ENCODE peak calls at places on chromosomes 3 and 15, in four cellular contexts. E, U, M and W are unnamed samples.
A peak's percentile ranks its signal among the peaks of the same experiment; 100 is the strongest.

GRCh38 chr15:72236381-72237285 is 5.6 kb upstream of the PKM start:
- DNase-seq in E (no peak), U (no peak), M (no peak), W (peak; percentile 65)

GRCh38 chr15:63381301-63382192 is at the start of gene CA12:
- DNase-seq in E (no peak), U (peak; percentile 43), M (no peak), W (peak; percentile 33)

GRCh38 chr15:92949604-92950249 is 49.6 kb downstream of the CHD2 start:
- DNase-seq in E (no peak), U (no peak), M (no peak), W (no peak)

GRCh38 chr15:100276519-100276918 is 65.3 kb downstream of the ADAMTS17 start:
- DNase-seq in E (no peak), U (no peak), M (no peak), W (no peak)

GRCh38 chr15:94780108-94780507 is 548.7 kb downstream of the MCTP2 start:
- DNase-seq in E (no peak), U (no peak), M (no peak), W (no peak)

GRCh38 chr3:171327441-171328174 is 132.6 kb downstream of the TNIK start:
- DNase-seq in E (no peak), U (no peak), M (no peak), W (no peak)

GRCh38 chr3:197527569-197527968 is 28.2 kb downstream of the BDH1 start:
- DNase-seq in E (no peak), U (no peak), M (no peak), W (no peak)

GRCh38 chr3:49358884-49359225 is 702 bp upstream of the GPX1 start:
- DNase-seq in E (no peak), U (no peak), M (no peak), W (no peak)

GRCh38 chr15:72994778-72995177 is 57.5 kb upstream of the NEO1 start:
- DNase-seq in E (no peak), U (peak; percentile 93), M (no peak), W (peak; percentile 44)

GRCh38 chr3:194871864-194872668 is 186.4 kb downstream of the FAM43A start:
- DNase-seq in E (no peak), U (no peak), M (no peak), W (peak; percentile 86)

GRCh38 chr15:63703641-63704040 is 106.5 kb downstream of the FBXL22 start:
- DNase-seq in E (no peak), U (no peak), M (no peak), W (no peak)

GRCh38 chr3:123831420-123831819 is 52.7 kb downstream of the MYLK start:
- DNase-seq in E (no peak), U (no peak), M (no peak), W (no peak)

GRCh38 chr15:80404719-80405553 is 754 bp downstream of the ARNT2 start:
- DNase-seq in E (peak; percentile 59), U (no peak), M (peak; percentile 69), W (peak; percentile 86)

GRCh38 chr3:194134231-194134756 is 1.7 kb upstream of the HES1 start:
- DNase-seq in E (peak; percentile 89), U (peak; percentile 62), M (peak; percentile 71), W (peak; percentile 36)

GRCh38 chr3:46132565-46132964 is 75.5 kb downstream of the CCR1 start:
- DNase-seq in E (no peak), U (no peak), M (no peak), W (no peak)

GRCh38 chr3:168545591-168545990 is 449.9 kb upstream of the GOLIM4 start:
- DNase-seq in E (no peak), U (no peak), M (peak; percentile 1), W (no peak)

GRCh38 chr3:152257246-152258074 is 11.3 kb upstream of the MBNL1 start:
- DNase-seq in E (no peak), U (no peak), M (no peak), W (no peak)

GRCh38 chr3:11371758-11372157 is 99.6 kb downstream of the ATG7 start:
- DNase-seq in E (no peak), U (peak; percentile 50), M (no peak), W (peak; percentile 48)

GRCh38 chr3:24047513-24047912 is 102.4 kb downstream of the NR1D2 start:
- DNase-seq in E (no peak), U (no peak), M (no peak), W (no peak)

GRCh38 chr3:66800941-66801545 is 197.1 kb upstream of the KBTBD8 start:
- DNase-seq in E (no peak), U (no peak), M (no peak), W (no peak)

GRCh38 chr15:85704021-85704420 is 90.7 kb downstream of the KLHL25 start:
- DNase-seq in E (no peak), U (no peak), M (no peak), W (no peak)

GRCh38 chr15:85044894-85045293 is 63.2 kb downstream of the PDE8A start:
- DNase-seq in E (no peak), U (no peak), M (no peak), W (no peak)

GRCh38 chr15:39785139-39785538 is 2.5 kb upstream of the FSIP1 start:
- DNase-seq in E (no peak), U (peak; percentile 49), M (no peak), W (no peak)

GRCh38 chr15:78449220-78449999 is 11.4 kb downstream of the IREB2 start:
- DNase-seq in E (no peak), U (no peak), M (no peak), W (no peak)

GRCh38 chr3:106088270-106088669 is 219.5 kb upstream of the CBLB start:
- DNase-seq in E (no peak), U (no peak), M (no peak), W (no peak)

GRCh38 chr3:55333041-55333440 is 154.1 kb downstream of the WNT5A start:
- DNase-seq in E (no peak), U (no peak), M (no peak), W (peak; percentile 16)

GRCh38 chr3:13346481-13347389 is 73.4 kb downstream of the NUP210 start:
- DNase-seq in E (no peak), U (no peak), M (peak; percentile 72), W (no peak)

GRCh38 chr3:64329037-64329436 is 103.8 kb upstream of the PRICKLE2 start:
- DNase-seq in E (no peak), U (no peak), M (no peak), W (no peak)

GRCh38 chr3:141728355-141728892 is 9.7 kb upstream of the RNF7 start:
- DNase-seq in E (no peak), U (no peak), M (no peak), W (no peak)

GRCh38 chr15:35479423-35479822 is 66.5 kb downstream of the DPH6 start:
- DNase-seq in E (no peak), U (no peak), M (no peak), W (no peak)

GRCh38 chr15:59632714-59633113 is 21.1 kb downstream of the GCNT3 start:
- DNase-seq in E (no peak), U (no peak), M (no peak), W (peak; percentile 37)

GRCh38 chr15:62307551-62307950 is 142.5 kb upstream of the C2CD4B start:
- DNase-seq in E (no peak), U (no peak), M (no peak), W (no peak)

GRCh38 chr15:101104186-101104585 is 147.7 kb downstream of the CHSY1 start:
- DNase-seq in E (no peak), U (no peak), M (no peak), W (no peak)

GRCh38 chr15:88193415-88193814 is 63.1 kb downstream of the NTRK3 start:
- DNase-seq in E (no peak), U (no peak), M (no peak), W (no peak)

GRCh38 chr3:15876669-15877068 is 78.9 kb upstream of the ANKRD28 start:
- DNase-seq in E (no peak), U (no peak), M (no peak), W (no peak)

GRCh38 chr3:178880274-178880673 is 191.3 kb downstream of the ZMAT3 start:
- DNase-seq in E (no peak), U (no peak), M (no peak), W (no peak)

GRCh38 chr3:47847256-47847655 is 44.3 kb downstream of the DHX30 start:
- DNase-seq in E (no peak), U (no peak), M (no peak), W (no peak)

GRCh38 chr3:102668247-102668646 is 233.4 kb downstream of the ZPLD1 start:
- DNase-seq in E (no peak), U (no peak), M (no peak), W (no peak)